ENCODE peak calls at places on chromosomes 6 and 20, in five cellular contexts. I is HCT116, B is hepatocyte, Z is PC-3, K is endothelial cell of umbilical vein. Y is an unnamed sample. For H3K36me3, the result is how much of the 10 kb centered on the place peaks cover.

GRCh38 chr20:47042464-47042863 is 147.8 kb downstream of the EYA2 start:
- DNase-seq in B (no peak), I (no peak), K (no peak), Z (no peak), Y (no peak)

GRCh38 chr20:39602649-39603048 is 640.5 kb downstream of the DHX35 start:
- DNase-seq in K (no peak), B (no peak), I (no peak), Z (no peak), Y (peak)

GRCh38 chr20:34824861-34825529 is 456 bp downstream of the NCOA6 start:
- DNase-seq in I (peak), K (peak), B (peak), Z (peak), Y (peak)

GRCh38 chr6:41430875-41431274 is 95.5 kb downstream of the NCR2 start:
- DNase-seq in Z (peak), I (peak), K (no peak), B (no peak), Y (no peak)

GRCh38 chr20:41171736-41172295 is 34.5 kb downstream of the PLCG1 start:
- DNase-seq in K (no peak), I (no peak), Z (no peak), B (no peak), Y (no peak)

GRCh38 chr6:9516207-9516606 is 898.7 kb downstream of the TFAP2A start:
- DNase-seq in Z (peak), I (peak), B (peak), K (no peak), Y (peak)

GRCh38 chr6:4637691-4638433 is 138.3 kb upstream of the CDYL start:
- DNase-seq in I (peak), B (peak), K (peak), Z (peak), Y (no peak)

GRCh38 chr6:29762051-29762450 is 38.8 kb downstream of the HLA-F start:
- DNase-seq in Z (no peak), K (no peak), I (no peak), B (no peak), Y (no peak)

GRCh38 chr6:16921399-16922110 is 160.3 kb upstream of the ATXN1 start:
- DNase-seq in Z (no peak), I (no peak), B (no peak), K (no peak), Y (no peak)

GRCh38 chr6:19535351-19535750 is 301.8 kb upstream of the ID4 start:
- DNase-seq in I (no peak), B (no peak), K (no peak), Z (no peak), Y (no peak)

GRCh38 chr20:24317224-24317623 is 152.2 kb upstream of the SYNDIG1 start:
- DNase-seq in Z (no peak), I (no peak), B (no peak), K (no peak), Y (no peak)

GRCh38 chr6:123967900-123968299 is 164.2 kb downstream of the NKAIN2 start:
- DNase-seq in I (no peak), K (no peak), B (no peak), Z (no peak), Y (no peak)

GRCh38 chr20:61975411-61975810 is 90.3 kb downstream of the TAF4 start:
- DNase-seq in K (no peak), Z (no peak), B (no peak), I (no peak), Y (no peak)

GRCh38 chr6:140052757-140053729 is 678.6 kb upstream of the CITED2 start:
- DNase-seq in Z (peak), I (no peak), K (peak), B (peak), Y (peak)

GRCh38 chr6:106574729-106575458 is 54.4 kb downstream of the RTN4IP1 start:
- DNase-seq in B (peak), I (peak), Z (peak), K (peak), Y (no peak)

GRCh38 chr20:63519765-63520593 is 586 bp upstream of the PPDPF start:
- DNase-seq in I (no peak), K (peak), B (peak), Z (peak), Y (peak)

GRCh38 chr6:135282425-135282824 is 101.3 kb downstream of the MYB start:
- DNase-seq in K (no peak), Z (no peak), I (no peak), B (no peak), Y (no peak)

GRCh38 chr6:116327803-116328527 is 42.8 kb upstream of the DSE start:
- DNase-seq in K (peak), I (no peak), B (no peak), Z (no peak), Y (peak)

GRCh38 chr20:47272893-47273590 is 83.5 kb downstream of the ZMYND8 start:
- DNase-seq in Z (peak), K (peak), I (peak), B (peak), Y (peak)

GRCh38 chr6:112163295-112164257 is 76.2 kb downstream of the FAM229B start:
- DNase-seq in K (no peak), B (peak), Z (peak), I (peak), Y (peak)

GRCh38 chr6:157054531-157054979 is 268.8 kb downstream of the TMEM242 start:
- DNase-seq in Z (no peak), K (no peak), I (no peak), B (no peak), Y (no peak)

GRCh38 chr6:139903411-139904157 is 529.1 kb upstream of the CITED2 start:
- DNase-seq in Z (no peak), B (peak), K (no peak), I (no peak), Y (no peak)

GRCh38 chr20:46253391-46253790 is 54.9 kb downstream of the CDH22 start:
- DNase-seq in B (no peak), K (no peak), I (peak), Z (peak), Y (peak)

GRCh38 chr6:83536034-83536646 is 23.8 kb downstream of the PRSS35 start:
- DNase-seq in K (peak), Z (peak), I (peak), B (peak), Y (peak)

GRCh38 chr20:49505518-49505917 is 23.1 kb upstream of the KCNB1 start:
- DNase-seq in I (no peak), B (peak), K (peak), Z (no peak), Y (peak)

GRCh38 chr20:53074811-53075314 is 102.7 kb downstream of the TSHZ2 start:
- DNase-seq in B (no peak), K (no peak), I (no peak), Z (peak), Y (no peak)

GRCh38 chr6:137370871-137371633 is 123.1 kb downstream of the OLIG3 start:
- DNase-seq in K (no peak), B (no peak), I (peak), Z (no peak), Y (peak)

GRCh38 chr20:38304845-38305447 is 990 bp downstream of the BPI start:
- DNase-seq in Z (peak), B (no peak), K (peak), I (peak), Y (peak)

GRCh38 chr6:257774-258173 is 34.5 kb upstream of the DUSP22 start:
- DNase-seq in K (no peak), Z (no peak), I (no peak), B (no peak), Y (no peak)

GRCh38 chr6:27518881-27519795 is 46.2 kb upstream of the ZNF184 start:
- DNase-seq in I (peak), K (peak), Z (peak), B (peak), Y (peak)

GRCh38 chr6:127514396-127515227 is 4.5 kb downstream of the MTCL3 start:
- DNase-seq in I (no peak), Z (no peak), B (peak), K (no peak), Y (peak)

GRCh38 chr6:95577317-95578105 is at the start of gene MANEA:
- DNase-seq in I (peak), B (peak), Z (peak), K (peak), Y (peak)

DNA sequence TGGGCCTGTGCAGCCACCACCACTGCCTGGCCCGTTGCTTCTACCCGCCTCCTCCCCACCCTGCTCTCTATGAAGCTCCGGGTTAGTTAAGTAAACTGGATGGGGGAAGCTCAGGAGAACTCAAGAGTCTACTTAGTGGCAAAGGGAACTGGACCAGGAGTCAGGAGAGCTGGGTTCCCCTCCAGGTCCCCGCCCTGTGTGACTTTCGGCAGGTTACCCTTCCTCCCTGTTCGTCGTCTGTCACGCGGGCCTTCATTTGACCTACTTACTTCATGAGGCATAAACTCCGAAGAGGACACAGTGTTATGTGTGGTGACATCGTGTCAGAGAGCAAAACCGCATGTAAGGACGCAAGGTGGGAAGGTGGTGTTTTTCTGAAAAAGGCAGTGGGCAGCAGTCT is 75.3 kb downstream of the TCP11 start:
- DNase-seq in B (no peak), Z (no peak), I (no peak), K (no peak), Y (no peak)
- TF ChIP-seq CTCF in B (no peak), Z (no peak), I (no peak), K (no peak), Y (no peak)

DNA sequence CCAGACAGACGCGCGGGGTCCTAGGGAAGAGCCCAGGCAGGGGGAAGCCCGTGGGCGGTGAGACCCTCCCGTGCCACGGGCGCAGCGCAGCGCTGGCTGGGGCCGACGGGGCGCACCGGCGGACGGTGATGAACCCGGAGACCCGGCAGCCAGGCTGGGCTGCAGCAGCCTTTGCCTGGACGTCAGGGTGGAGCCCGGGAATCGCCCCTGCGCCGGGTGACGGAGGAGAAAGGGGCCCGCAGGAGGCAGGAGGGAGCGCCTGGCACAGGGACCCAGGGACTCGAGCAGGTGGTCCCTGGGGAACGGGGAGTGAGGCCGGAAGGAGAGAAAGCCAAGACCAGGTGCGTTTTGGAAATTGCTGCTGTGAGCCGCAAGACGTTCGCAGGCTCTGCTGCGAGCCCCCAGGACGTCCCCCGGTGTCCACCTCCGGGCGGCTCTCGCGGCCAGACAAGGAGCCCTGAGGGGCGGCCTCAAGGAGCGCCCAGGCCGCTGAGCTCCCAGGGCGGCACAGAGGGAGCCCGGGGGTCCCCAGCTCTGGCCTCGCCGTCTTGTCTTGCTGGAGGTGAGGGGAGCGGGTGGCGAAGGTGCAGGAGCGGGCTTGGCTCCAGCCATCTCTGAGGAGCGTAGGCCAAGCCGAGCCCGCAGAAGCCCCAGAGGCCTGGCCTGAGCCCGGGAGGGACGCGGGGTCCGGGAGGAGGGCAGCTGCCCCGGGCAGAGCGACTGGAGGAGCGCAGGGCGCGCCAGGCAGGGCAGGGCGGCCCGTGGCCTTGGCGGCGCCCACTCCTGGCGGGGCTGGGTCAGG is 191.2 kb upstream of the PDE10A start:
- DNase-seq in I (no peak), K (no peak), Z (no peak), B (no peak), Y (peak)
- TF ChIP-seq EZH2 in I (no peak), K (no peak), Z (no peak), B (peak), Y (peak)

GRCh38 chr20:32231847-32232246 is 24.2 kb downstream of the POFUT1 start:
- DNase-seq in I (no peak), K (peak), Z (no peak), B (peak), Y (no peak)

GRCh38 chr20:32236048-32236533 is 28.4 kb downstream of the POFUT1 start:
- DNase-seq in Z (no peak), I (no peak), K (no peak), B (no peak), Y (no peak)

GRCh38 chr20:32232487-32232886 is 24.8 kb downstream of the POFUT1 start:
- DNase-seq in Z (no peak), K (no peak), I (no peak), B (no peak), Y (no peak)

GRCh38 chr20:32235331-32236047 is 27.8 kb downstream of the POFUT1 start:
- DNase-seq in I (no peak), B (no peak), K (no peak), Z (no peak), Y (no peak)

DNA sequence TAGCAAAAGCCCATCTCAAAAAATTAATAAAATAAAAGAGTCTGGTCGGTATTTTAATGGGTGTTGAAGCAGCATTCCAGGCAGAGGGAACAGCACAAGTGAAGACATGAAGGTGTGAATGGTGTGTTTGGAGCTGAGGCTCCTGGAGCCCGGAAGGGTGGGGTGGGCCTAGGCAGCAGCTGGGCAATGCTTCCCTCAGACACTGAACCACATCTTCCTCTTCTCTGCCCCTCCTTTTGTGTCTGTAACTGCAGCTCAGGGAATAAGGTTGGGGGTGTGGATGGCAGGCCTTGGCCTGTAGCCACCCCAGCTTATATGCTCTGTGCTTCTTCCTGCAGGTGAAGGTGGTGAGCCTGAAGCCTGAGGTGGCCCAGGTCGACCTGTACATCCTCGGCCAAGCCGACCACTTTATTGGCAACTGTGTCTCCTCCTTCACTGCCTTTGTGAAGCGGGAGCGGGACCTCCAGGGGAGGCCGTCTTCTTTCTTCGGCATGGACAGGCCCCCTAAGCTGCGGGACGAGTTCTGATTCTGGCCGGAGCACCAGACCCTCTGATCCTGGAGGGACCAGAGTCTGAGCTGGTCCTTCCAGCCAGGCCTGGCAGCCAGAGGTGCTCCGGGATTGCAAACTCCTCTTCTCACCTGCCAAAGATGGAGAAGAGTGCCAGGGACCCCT is 26.6 kb downstream of the POFUT1 start:
- DNase-seq in I (no peak), K (no peak), Z (no peak), B (no peak), Y (no peak)
- H3K36me3 ChIP-seq in I (under half), K (under half), Z (under half), B (under half), Y (under half)

GRCh38 chr6:43953256-43953655 is 174.0 kb downstream of the MRPL14 start:
- DNase-seq in B (no peak), Z (no peak), K (no peak), I (no peak), Y (no peak)

GRCh38 chr6:43954311-43955131 is 172.7 kb downstream of the MRPL14 start:
- DNase-seq in I (no peak), B (no peak), K (no peak), Z (no peak), Y (no peak)

GRCh38 chr6:43951756-43952675 is 175.2 kb downstream of the MRPL14 start:
- DNase-seq in I (no peak), K (no peak), Z (no peak), B (no peak), Y (no peak)

GRCh38 chr6:43952746-43953145 is 174.5 kb downstream of the MRPL14 start:
- DNase-seq in B (no peak), Z (no peak), I (peak), K (no peak), Y (no peak)

GRCh38 chr6:43953794-43954310 is 173.4 kb downstream of the MRPL14 start:
- DNase-seq in I (no peak), K (no peak), B (peak), Z (no peak), Y (peak)
- TF ChIP-seq CTCF in I (peak), K (peak), B (peak), Z (peak), Y (peak)

GRCh38 chr6:129368970-129369369 is 341.0 kb downstream of the ARHGAP18 start:
- DNase-seq in Z (no peak), K (no peak), B (no peak), I (no peak), Y (no peak)
- TF ChIP-seq EZH2 in Z (no peak), K (no peak), B (no peak), I (no peak), Y (no peak)

DNA sequence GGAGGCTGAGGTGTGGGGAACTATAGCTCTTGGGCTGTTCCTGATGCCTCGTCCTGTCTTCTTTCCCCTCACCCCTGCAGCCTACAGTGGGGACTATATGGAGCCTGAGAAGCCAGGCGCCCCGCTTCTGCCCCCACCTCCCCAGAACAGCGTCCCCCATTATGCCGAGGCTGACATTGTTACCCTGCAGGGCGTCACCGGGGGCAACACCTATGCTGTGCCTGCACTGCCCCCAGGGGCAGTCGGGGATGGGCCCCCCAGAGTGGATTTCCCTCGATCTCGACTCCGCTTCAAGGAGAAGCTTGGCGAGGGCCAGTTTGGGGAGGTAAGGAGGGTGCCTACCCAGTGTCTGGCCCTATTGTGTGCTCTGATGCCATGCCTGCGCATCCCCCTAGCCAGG is 11.5 kb upstream of the GTF2H4 start:
- DNase-seq in K (no peak), B (no peak), I (no peak), Z (no peak), Y (no peak)
- H3K36me3 ChIP-seq in K (under half), B (under half), I (half or more), Z (under half), Y (under half)

DNA sequence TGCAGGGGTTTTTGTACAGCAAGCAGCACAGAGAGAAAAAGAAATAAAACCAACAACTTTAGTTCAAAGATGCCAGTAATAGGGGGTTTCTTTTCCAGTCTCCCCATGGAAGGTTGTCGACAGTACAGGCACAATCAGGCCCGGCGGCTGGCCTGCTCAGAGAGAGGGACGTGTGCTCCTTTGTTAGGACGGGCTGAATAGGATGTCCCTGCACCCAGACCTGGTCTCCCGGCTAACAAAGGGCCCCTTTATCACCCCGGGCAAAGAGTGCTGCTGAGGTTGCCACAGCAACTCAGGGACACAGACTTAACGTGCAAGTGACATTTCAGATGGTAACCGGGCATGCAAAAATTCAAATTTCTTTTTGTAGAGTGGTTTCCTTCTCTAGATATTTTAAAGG is 10.5 kb upstream of the TOX2 start:
- DNase-seq in Z (no peak), B (peak), K (no peak), I (no peak), Y (peak)
- TF ChIP-seq CTCF in Z (no peak), B (no peak), K (no peak), I (no peak), Y (no peak)

DNA sequence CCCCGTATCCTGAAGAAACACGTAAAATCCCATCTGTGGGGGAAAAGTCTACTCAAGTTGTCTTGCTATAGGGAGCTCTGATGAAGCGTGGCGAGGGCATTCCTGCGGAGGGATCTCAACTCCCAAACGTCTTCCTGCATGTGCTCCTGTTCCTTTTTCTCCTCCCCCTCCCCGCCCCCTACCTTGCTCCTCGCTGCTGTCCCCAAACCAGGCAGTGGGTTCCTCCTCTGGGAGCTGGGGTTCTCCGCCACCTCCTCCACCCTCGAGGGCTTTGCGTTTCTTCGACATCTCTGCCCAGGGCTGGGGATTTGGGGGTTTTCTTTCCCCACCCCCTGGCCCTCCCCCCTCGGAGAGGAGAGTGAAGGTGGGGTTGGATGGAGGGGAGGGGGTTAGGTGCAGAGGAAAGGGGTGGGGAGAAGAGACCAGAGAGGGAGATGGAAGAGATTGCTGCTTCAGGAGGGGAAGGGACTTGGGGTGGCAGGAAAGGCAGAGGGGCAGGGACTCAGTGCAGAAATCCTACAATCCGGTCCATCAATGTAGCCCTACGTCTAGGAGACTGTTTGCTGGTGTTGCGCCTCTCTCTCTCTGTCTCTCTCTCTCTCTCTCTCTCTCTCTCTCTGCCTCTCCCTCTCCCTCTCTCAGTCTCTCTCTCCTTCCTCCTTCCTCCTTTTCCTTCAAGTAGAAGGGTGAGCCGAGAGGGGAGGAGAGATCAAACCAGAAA is 181.6 kb downstream of the TBXT start:
- DNase-seq in B (no peak), I (no peak), Z (no peak), K (no peak), Y (peak)
- TF ChIP-seq EZH2 in B (no peak), I (no peak), Z (no peak), K (no peak), Y (peak)

GRCh38 chr6:43584892-43585570 is 9.0 kb downstream of the POLH start:
- DNase-seq in I (no peak), B (no peak), K (no peak), Z (no peak), Y (no peak)
- H3K36me3 ChIP-seq in I (under half), B (under half), K (under half), Z (under half), Y (under half)